ENCODE peak calls at places on chromosomes 7 and 10, in five cellular contexts. J, K, X, M and Z are unnamed samples.

GRCh38 chr10:93471110-93471651 is 11.0 kb downstream of the MYOF start:
- DNase-seq in J (no peak), K (no peak), X (no peak), M (peak; percentile 91), Z (peak; percentile 88)

GRCh38 chr10:110169586-110169985 is 37.8 kb upstream of the MXI1 start:
- DNase-seq in J (no peak), K (no peak), X (no peak), M (no peak), Z (no peak)

GRCh38 chr7:6026011-6026819 is 5.0 kb upstream of the ANKRD61 start:
- DNase-seq in J (peak; percentile 93), K (peak; percentile 50), X (peak; percentile 71), M (peak; percentile 40), Z (peak; percentile 66)

GRCh38 chr7:135192914-135193536 is 18.3 kb downstream of the WDR91 start:
- DNase-seq in J (no peak), K (no peak), X (no peak), M (no peak), Z (no peak)

GRCh38 chr7:115888981-115889668 is 141.4 kb downstream of the TFEC start:
- DNase-seq in J (no peak), K (no peak), X (no peak), M (no peak), Z (no peak)

GRCh38 chr10:31936933-31937332 is 8.3 kb upstream of the ARHGAP12 start:
- DNase-seq in J (no peak), K (no peak), X (no peak), M (no peak), Z (peak; percentile 53)

GRCh38 chr7:135320277-135320676 is 86.6 kb downstream of the STRA8 start:
- DNase-seq in J (peak; percentile 68), K (no peak), X (no peak), M (peak; percentile 93), Z (peak; percentile 52)

GRCh38 chr7:130309986-130310385 is 17.0 kb downstream of the CPA4 start:
- DNase-seq in J (no peak), K (no peak), X (no peak), M (no peak), Z (no peak)

GRCh38 chr10:96610817-96611216 is 24.0 kb upstream of the TM9SF3 start:
- DNase-seq in J (peak; percentile 73), K (no peak), X (no peak), M (no peak), Z (peak; percentile 96)

GRCh38 chr7:144842377-144842851 is 6.6 kb upstream of the TPK1 start:
- DNase-seq in J (peak; percentile 64), K (peak; percentile 66), X (no peak), M (peak; percentile 72), Z (peak; percentile 87)

GRCh38 chr10:102408081-102408727 is 10.4 kb downstream of the PSD start:
- DNase-seq in J (no peak), K (no peak), X (no peak), M (no peak), Z (no peak)

GRCh38 chr7:50275430-50275829 is 29.1 kb upstream of the IKZF1 start:
- DNase-seq in J (no peak), K (no peak), X (no peak), M (no peak), Z (no peak)

GRCh38 chr10:29578457-29578856 is 56.3 kb downstream of the SVIL start:
- DNase-seq in J (no peak), K (no peak), X (no peak), M (no peak), Z (peak; percentile 13)

GRCh38 chr10:78319371-78319770 is 285.7 kb downstream of the RPS24 start:
- DNase-seq in J (no peak), K (no peak), X (no peak), M (no peak), Z (no peak)

GRCh38 chr10:24869354-24870016 is 82.9 kb downstream of the PRTFDC1 start:
- DNase-seq in J (no peak), K (no peak), X (no peak), M (peak; percentile 85), Z (no peak)

GRCh38 chr10:69239816-69240434 is 19.8 kb downstream of the HKDC1 start:
- DNase-seq in J (no peak), K (no peak), X (no peak), M (peak; percentile 47), Z (no peak)

GRCh38 chr10:132506711-132507466 is 30.7 kb upstream of the INPP5A start:
- DNase-seq in J (peak; percentile 28), K (no peak), X (no peak), M (peak; percentile 67), Z (no peak)

GRCh38 chr10:121171825-121172224 is 320.7 kb downstream of the WDR11 start:
- DNase-seq in J (no peak), K (no peak), X (no peak), M (no peak), Z (no peak)

GRCh38 chr10:1202343-1202742 is 146.2 kb downstream of the WDR37 start:
- DNase-seq in J (no peak), K (no peak), X (no peak), M (no peak), Z (no peak)

GRCh38 chr10:33801705-33802104 is 467.2 kb upstream of the NRP1 start:
- DNase-seq in J (no peak), K (no peak), X (no peak), M (no peak), Z (no peak)

GRCh38 chr10:95474228-95475002 is 86.8 kb downstream of the SORBS1 start:
- DNase-seq in J (no peak), K (no peak), X (no peak), M (peak; percentile 65), Z (peak; percentile 70)
- H3K4me1 ChIP-seq in J (peaks cover 42% of the 10 kb centered on the region), K (peaks cover 15% of the 10 kb centered on the region), X (no peaks in the 10 kb centered on the region), M (peaks cover 58% of the 10 kb centered on the region), Z (peaks cover 11% of the 10 kb centered on the region)

DNA sequence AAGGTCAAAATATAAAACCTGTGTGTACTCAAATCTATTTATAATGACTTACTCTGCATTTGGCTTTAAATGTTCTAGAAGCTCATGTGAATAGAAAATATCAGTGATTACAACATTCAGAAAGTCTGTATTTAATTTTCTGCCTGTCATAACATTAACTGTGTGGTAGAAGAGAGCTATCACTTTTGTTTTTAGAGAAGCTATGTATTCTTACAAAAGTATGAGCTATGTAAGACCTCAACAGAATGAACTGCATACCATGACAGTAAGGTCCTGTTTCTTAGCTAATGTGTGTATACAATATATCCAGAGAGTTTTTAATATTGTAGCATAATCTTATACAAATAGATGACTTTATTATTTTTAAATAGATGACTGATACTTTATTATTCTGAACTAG is 61.5 kb downstream of the PTN start:
- DNase-seq in J (no peak), K (no peak), X (no peak), M (no peak), Z (no peak)
- H3K36me3 ChIP-seq in J (no peaks in the 10 kb centered on the region), K (no peaks in the 10 kb centered on the region), X (no peaks in the 10 kb centered on the region), M (no peaks in the 10 kb centered on the region), Z (no peaks in the 10 kb centered on the region)

GRCh38 chr7:95589031-95589430 is 7.3 kb downstream of the PDK4 start:
- DNase-seq in J (no peak), K (no peak), X (no peak), M (no peak), Z (no peak)

GRCh38 chr7:95589766-95590165 is 6.5 kb downstream of the PDK4 start:
- DNase-seq in J (no peak), K (no peak), X (no peak), M (no peak), Z (no peak)

GRCh38 chr7:95585426-95585789 is 10.9 kb downstream of the PDK4 start:
- DNase-seq in J (no peak), K (no peak), X (no peak), M (no peak), Z (no peak)

GRCh38 chr7:95584752-95585425 is 11.4 kb downstream of the PDK4 start:
- DNase-seq in J (no peak), K (no peak), X (no peak), M (no peak), Z (no peak)

DNA sequence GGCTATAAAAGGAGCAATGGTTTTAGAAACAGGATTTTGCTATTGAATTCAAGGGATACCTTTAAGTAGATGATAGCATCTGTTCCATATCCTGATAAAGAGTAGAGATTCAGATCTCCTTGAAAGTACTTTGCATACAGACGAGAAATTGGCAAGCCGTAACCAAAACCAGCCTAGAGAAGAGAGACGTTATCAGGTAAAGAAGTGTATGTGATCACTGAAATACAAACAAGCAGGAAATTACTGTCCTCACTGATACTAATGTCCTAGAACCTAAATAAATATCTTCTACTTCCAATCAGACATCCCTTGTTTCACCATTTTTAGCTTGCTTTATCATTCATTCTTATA is 9.4 kb downstream of the PDK4 start:
- DNase-seq in J (no peak), K (no peak), X (no peak), M (no peak), Z (no peak)
- H3K4me1 ChIP-seq in J (no peaks in the 10 kb centered on the region), K (no peaks in the 10 kb centered on the region), X (no peaks in the 10 kb centered on the region), M (no peaks in the 10 kb centered on the region), Z (no peaks in the 10 kb centered on the region)

DNA sequence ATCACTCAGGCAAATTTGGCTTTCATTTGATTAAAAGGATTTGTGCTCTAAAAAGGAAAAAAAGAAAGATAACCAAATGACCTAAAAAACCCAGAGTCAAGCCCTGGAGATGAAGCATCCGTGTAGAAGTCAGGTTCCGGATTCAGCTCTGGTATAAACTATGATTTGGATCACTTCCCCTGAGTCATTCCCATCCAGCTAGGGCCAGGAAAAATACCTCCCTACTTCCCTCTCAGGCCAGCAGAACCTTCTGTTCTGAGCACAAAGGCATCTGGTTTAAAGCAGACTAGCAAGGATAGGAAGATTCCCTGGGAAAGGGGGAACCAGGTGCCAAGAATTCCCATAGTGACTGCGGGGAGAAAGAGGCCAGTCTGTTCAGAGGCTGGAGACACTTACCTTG is 25.7 kb upstream of the NDST2 start:
- DNase-seq in J (no peak), K (no peak), X (no peak), M (peak; percentile 66), Z (no peak)
- H3K36me3 ChIP-seq in J (no peaks in the 10 kb centered on the region), K (no peaks in the 10 kb centered on the region), X (peaks cover 20% of the 10 kb centered on the region), M (peaks cover 12% of the 10 kb centered on the region), Z (peaks cover 29% of the 10 kb centered on the region)

GRCh38 chr10:61986357-61986756 is 84.9 kb downstream of the ARID5B start:
- DNase-seq in J (no peak), K (no peak), X (no peak), M (no peak), Z (no peak)
- H3K4me1 ChIP-seq in J (peaks cover 7% of the 10 kb centered on the region), K (peaks cover 9% of the 10 kb centered on the region), X (peaks cover 11% of the 10 kb centered on the region), M (no peaks in the 10 kb centered on the region), Z (peaks cover 2% of the 10 kb centered on the region)

DNA sequence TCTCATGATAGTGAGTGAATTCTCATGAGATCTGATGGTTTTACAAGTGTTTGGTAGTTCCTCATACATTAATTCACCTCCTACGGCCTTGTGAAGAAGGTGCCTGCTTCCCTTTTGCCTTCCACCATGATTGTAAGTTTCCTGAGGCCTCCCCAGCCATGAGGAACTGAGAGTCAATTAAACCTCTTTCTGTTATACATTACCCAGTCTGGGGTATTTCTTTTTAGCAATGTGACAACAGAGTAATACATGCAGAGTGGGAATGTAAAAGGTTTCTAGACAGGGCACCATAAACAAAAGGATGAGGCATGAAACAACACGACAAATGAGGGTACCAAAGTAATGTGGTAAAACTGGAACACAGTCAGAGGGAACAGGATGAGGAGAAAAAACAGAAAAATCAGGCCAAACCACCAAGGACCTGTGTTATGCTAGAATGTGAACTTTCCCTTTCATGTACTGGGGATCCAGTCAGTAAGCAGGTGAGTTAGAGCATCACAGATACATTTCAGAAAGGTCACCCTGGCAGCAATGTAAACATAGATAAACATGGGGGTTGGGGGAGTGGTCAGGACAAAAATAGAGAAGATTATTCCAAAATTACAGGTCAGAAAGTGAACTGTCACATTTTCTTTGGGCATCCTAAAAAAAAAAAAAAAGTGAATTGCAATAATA is 31.9 kb downstream of the ANKRD26 start:
- DNase-seq in J (no peak), K (no peak), X (no peak), M (no peak), Z (no peak)
- H3K36me3 ChIP-seq in J (no peaks in the 10 kb centered on the region), K (no peaks in the 10 kb centered on the region), X (peaks cover 17% of the 10 kb centered on the region), M (peaks cover 9% of the 10 kb centered on the region), Z (peaks cover 2% of the 10 kb centered on the region)